ENCODE peak calls at places on chromosomes 12 and 14, in eight cellular contexts. Q is GM23248, O is OCI-LY7, B is HCT116, A is neural progenitor cell, D is MM.1S, F is SK-N-SH, P is PC-3. X is an unnamed sample.
A peak's percentile ranks its signal among the peaks of the same experiment; 100 is the strongest.

GRCh38 chr12:113973109-113973904 is 7.2 kb upstream of the RBM19 start:
- DNase-seq in Q (no peak), B (no peak), D (no peak), P (no peak), O (no peak), A (no peak), F (no peak), X (no peak)

GRCh38 chr12:80936642-80937390 is 918 bp downstream of the LIN7A start:
- DNase-seq in O (no peak), F (peak; percentile 44), D (peak; percentile 44), B (peak; percentile 7), Q (peak; percentile 68), A (peak; percentile 80), P (peak; percentile 7), X (peak; percentile 87)

GRCh38 chr14:99213101-99213500 is 58.9 kb downstream of the BCL11B start:
- DNase-seq in F (no peak), P (no peak), B (no peak), Q (peak; percentile 10), O (no peak), D (no peak), A (no peak), X (no peak)

GRCh38 chr12:54193437-54193836 is 4.7 kb upstream of the SMUG1 start:
- DNase-seq in P (no peak), A (no peak), Q (no peak), D (no peak), B (no peak), O (no peak), F (peak; percentile 47), X (no peak)

GRCh38 chr12:92898755-92899154 is 30.3 kb downstream of the EEA1 start:
- DNase-seq in D (peak; percentile 56), P (peak; percentile 60), F (no peak), Q (peak; percentile 62), O (no peak), B (no peak), A (no peak), X (no peak)

GRCh38 chr14:65168840-65169239 is 66.5 kb upstream of the MAX start:
- DNase-seq in Q (peak; percentile 58), D (no peak), B (peak; percentile 37), P (peak; percentile 38), F (no peak), A (no peak), O (peak; percentile 60), X (peak; percentile 27)

GRCh38 chr12:27593266-27593665 is 69.3 kb downstream of the PPFIBP1 start:
- DNase-seq in F (no peak), A (no peak), O (no peak), B (no peak), D (no peak), Q (no peak), P (no peak), X (no peak)

GRCh38 chr14:56325251-56325839 is 207.1 kb downstream of the PELI2 start:
- DNase-seq in A (no peak), D (no peak), F (no peak), P (no peak), Q (peak; percentile 38), O (no peak), B (no peak), X (no peak)

GRCh38 chr12:26691234-26691970 is 141.6 kb downstream of the ITPR2 start:
- DNase-seq in A (peak; percentile 52), O (no peak), F (no peak), Q (peak; percentile 95), P (peak; percentile 100), D (no peak), B (peak; percentile 81), X (peak; percentile 79)

GRCh38 chr14:95527392-95528002 is 7.4 kb upstream of the GLRX5 start:
- DNase-seq in Q (peak; percentile 95), A (peak; percentile 40), D (peak; percentile 34), F (peak; percentile 59), B (no peak), P (peak; percentile 58), O (peak; percentile 66), X (peak; percentile 66)

GRCh38 chr12:54208591-54208990 is 19.8 kb upstream of the SMUG1 start:
- DNase-seq in O (no peak), D (no peak), F (no peak), A (no peak), B (no peak), P (no peak), Q (no peak), X (no peak)

GRCh38 chr12:92829683-92830282 is 99.3 kb downstream of the EEA1 start:
- DNase-seq in A (no peak), O (no peak), P (no peak), D (no peak), B (no peak), F (no peak), Q (no peak), X (no peak)

GRCh38 chr12:87511371-87511770 is 517.8 kb downstream of the C12orf50 start:
- DNase-seq in O (no peak), B (no peak), Q (no peak), A (no peak), D (no peak), P (no peak), F (no peak), X (no peak)

GRCh38 chr12:108729612-108730336 is 1.5 kb downstream of the CORO1C start:
- DNase-seq in P (peak; percentile 79), O (peak; percentile 15), A (no peak), D (no peak), Q (peak; percentile 68), B (no peak), F (peak; percentile 43), X (no peak)

GRCh38 chr14:73634333-73634833 is 10.4 kb upstream of the DNAL1 start:
- DNase-seq in A (peak; percentile 82), P (peak; percentile 40), Q (peak; percentile 28), F (peak; percentile 16), B (no peak), O (no peak), D (no peak), X (peak; percentile 94)

GRCh38 chr12:127290251-127290650 is 976.7 kb upstream of the TMEM132C start:
- DNase-seq in Q (no peak), P (no peak), D (no peak), O (no peak), A (no peak), F (no peak), B (no peak), X (no peak)
- TF ChIP-seq EZH2phosphoT487 in Q (no peak), P (no peak), D (no peak), O (no peak), A (no peak), F (no peak), B (no peak), X (no peak)

GRCh38 chr12:128573907-128574306 is 249.9 kb downstream of the SLC15A4 start:
- DNase-seq in D (no peak), P (no peak), F (no peak), O (no peak), A (no peak), Q (no peak), B (no peak), X (no peak)
- H3K4me1 ChIP-seq in D (no peaks in the 10 kb centered on the region), P (no peaks in the 10 kb centered on the region), F (no peaks in the 10 kb centered on the region), O (no peaks in the 10 kb centered on the region), A (no peaks in the 10 kb centered on the region), Q (no peaks in the 10 kb centered on the region), B (no peaks in the 10 kb centered on the region), X (no peaks in the 10 kb centered on the region)

DNA sequence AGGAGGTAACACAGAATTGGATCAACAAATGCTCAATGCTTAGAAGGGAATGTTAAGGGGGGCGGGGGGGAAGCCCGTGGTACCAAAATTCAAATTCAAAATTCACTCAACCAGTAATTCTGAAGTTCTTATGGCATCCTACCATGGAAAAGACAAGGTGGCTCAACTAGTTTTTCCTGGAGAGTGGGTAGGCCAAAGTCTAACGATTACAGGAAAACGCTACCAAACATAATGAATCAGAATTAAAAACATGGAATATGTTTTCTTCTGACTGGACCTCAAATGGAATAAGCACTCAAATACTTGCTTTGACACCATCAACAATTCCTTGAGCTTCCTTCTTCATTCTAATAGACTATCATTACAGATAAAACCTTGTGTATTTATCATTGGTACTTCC is 2.3 kb downstream of the NACA start:
- DNase-seq in D (no peak), Q (no peak), P (peak; percentile 56), B (no peak), A (no peak), F (no peak), O (no peak), X (no peak)
- H3K27ac ChIP-seq in D (peak overlapping the region; percentile 75), Q (peak overlapping the region; percentile 90), P (peak overlapping the region; percentile 77), B (no peak overlapping the region), A (no peak overlapping the region), F (no peak overlapping the region), O (no peak overlapping the region), X (peak overlapping the region; percentile 4)

GRCh38 chr12:639566-639965 is 23.7 kb downstream of the NINJ2 start:
- DNase-seq in D (no peak), A (no peak), F (no peak), Q (no peak), P (no peak), O (no peak), B (no peak), X (no peak)

GRCh38 chr12:642633-643477 is 20.4 kb downstream of the NINJ2 start:
- DNase-seq in A (peak; percentile 82), P (no peak), B (no peak), O (peak; percentile 87), Q (peak; percentile 80), D (peak; percentile 84), F (peak; percentile 87), X (peak; percentile 83)

GRCh38 chr12:636632-637031 is 26.6 kb downstream of the NINJ2 start:
- DNase-seq in Q (no peak), B (no peak), D (no peak), A (no peak), P (no peak), F (no peak), O (no peak), X (no peak)

GRCh38 chr12:638948-639557 is 24.2 kb downstream of the NINJ2 start:
- DNase-seq in P (no peak), Q (no peak), D (no peak), F (no peak), A (no peak), B (no peak), O (no peak), X (no peak)

GRCh38 chr12:639988-640387 is 23.3 kb downstream of the NINJ2 start:
- DNase-seq in P (no peak), O (no peak), A (no peak), F (no peak), B (no peak), Q (no peak), D (no peak), X (no peak)
- TF ChIP-seq EZH2phosphoT487 in P (no peak), O (no peak), A (no peak), F (no peak), B (no peak), Q (no peak), D (no peak), X (no peak)

GRCh38 chr12:104460041-104460757 is 3.5 kb downstream of the CHST11 start:
- DNase-seq in F (no peak), Q (no peak), D (no peak), B (no peak), A (no peak), O (no peak), P (no peak), X (no peak)
- H3K4me1 ChIP-seq in F (peaks cover 17% of the 10 kb centered on the region), Q (peaks cover 28% of the 10 kb centered on the region), D (peaks cover 39% of the 10 kb centered on the region), B (peaks cover 2% of the 10 kb centered on the region), A (peaks cover 31% of the 10 kb centered on the region), O (peaks cover 73% of the 10 kb centered on the region), P (peaks cover 38% of the 10 kb centered on the region), X (peaks cover 29% of the 10 kb centered on the region)

X was measured in GM23338.